ENCODE peak calls at places on chromosomes 16 and 17, in four cellular contexts. T, X, G and I are unnamed samples.

GRCh38 chr16:86231321-86231995 is 278.9 kb upstream of the FOXF1 start:
- DNase-seq in G (no peak), X (peak), T (no peak), I (no peak)

GRCh38 chr17:79124513-79125209 is 50.0 kb downstream of the ENGASE start:
- DNase-seq in X (no peak), T (no peak), G (no peak), I (no peak)

GRCh38 chr16:73016488-73016830 is 31.5 kb downstream of the ZFHX3 start:
- DNase-seq in G (no peak), T (no peak), X (no peak), I (no peak)

GRCh38 chr16:63982156-63982555 is 1139.7 kb downstream of the CDH11 start:
- DNase-seq in T (peak), X (no peak), G (no peak), I (no peak)

GRCh38 chr17:80520810-80521209 is 23.8 kb upstream of the RPTOR start:
- DNase-seq in G (no peak), T (no peak), X (no peak), I (no peak)

GRCh38 chr16:46927273-46927672 is 43.1 kb downstream of the GPT2 start:
- DNase-seq in T (no peak), X (no peak), G (no peak), I (no peak)

GRCh38 chr17:46811978-46812583 is 6.4 kb downstream of the WNT3 start:
- DNase-seq in G (peak), X (no peak), T (peak), I (no peak)

GRCh38 chr16:67924140-67924906 is 7.3 kb downstream of the CTRL start:
- DNase-seq in T (no peak), G (no peak), X (no peak), I (no peak)

GRCh38 chr17:78433780-78434335 is 55.4 kb downstream of the PGS1 start:
- DNase-seq in G (no peak), X (no peak), T (no peak), I (no peak)

GRCh38 chr17:62778990-62779681 is 29.0 kb downstream of the MARCHF10 start:
- DNase-seq in G (peak), T (no peak), X (peak), I (no peak)

GRCh38 chr16:31077592-31078199 is 3.5 kb downstream of the ZNF646 start:
- DNase-seq in G (no peak), X (no peak), T (no peak), I (no peak)

GRCh38 chr16:29028457-29029167 is 43.8 kb downstream of the LAT start:
- DNase-seq in T (no peak), G (no peak), X (no peak), I (no peak)

GRCh38 chr16:2835638-2836493 is 5.8 kb downstream of the ZG16B start:
- DNase-seq in X (no peak), G (peak), T (no peak), I (no peak)

GRCh38 chr17:66717680-66718079 is 117.2 kb upstream of the CACNG5 start:
- DNase-seq in G (no peak), T (no peak), X (no peak), I (no peak)

GRCh38 chr17:46053911-46054534 is 55.0 kb downstream of the STH start:
- DNase-seq in G (peak), X (no peak), T (no peak), I (no peak)

GRCh38 chr17:42409467-42410351 is 13.3 kb downstream of the CAVIN1 start:
- DNase-seq in X (no peak), G (peak), T (no peak), I (no peak)

GRCh38 chr17:9086577-9086976 is 65.3 kb downstream of the NTN1 start:
- DNase-seq in T (no peak), X (no peak), G (no peak), I (no peak)

GRCh38 chr17:2897605-2898004 is 101.4 kb downstream of the RAP1GAP2 start:
- DNase-seq in G (no peak), T (no peak), X (no peak), I (no peak)

GRCh38 chr17:72381597-72382397 is 261.0 kb downstream of the SOX9 start:
- DNase-seq in X (no peak), G (no peak), T (peak), I (no peak)

GRCh38 chr17:30234954-30235353 is 543 bp downstream of the SLC6A4 start:
- DNase-seq in X (no peak), G (peak), T (peak), I (no peak)

GRCh38 chr17:69828087-69828486 is 246.9 kb upstream of the KCNJ16 start:
- DNase-seq in X (no peak), G (peak), T (no peak), I (no peak)

GRCh38 chr16:12546918-12547607 is 256.6 kb downstream of the CPPED1 start:
- DNase-seq in G (peak), X (no peak), T (no peak), I (no peak)

GRCh38 chr16:83706394-83706793 is 101.4 kb upstream of the HSBP1 start:
- DNase-seq in X (no peak), T (no peak), G (peak), I (no peak)

GRCh38 chr17:63978266-63979200 is 5.8 kb upstream of the SCN4A start:
- DNase-seq in G (no peak), T (no peak), X (no peak), I (no peak)

GRCh38 chr17:30256756-30257506 is 21.4 kb upstream of the SLC6A4 start:
- DNase-seq in X (no peak), T (no peak), G (peak), I (no peak)

GRCh38 chr16:14600164-14600563 is 29.9 kb downstream of the PARN start:
- DNase-seq in T (peak), X (peak), G (peak), I (no peak)

GRCh38 chr17:1577186-1577585 is 14.6 kb upstream of the PITPNA start:
- DNase-seq in X (peak), T (no peak), G (peak), I (no peak)